ENCODE peak calls at places on chromosome 9, in four cellular contexts. One of them, this sample, is unnamed.
A peak's percentile ranks its signal among the peaks of the same experiment; 100 is the strongest.

GRCh38 chr9:133137451-133138231 is 16.6 kb upstream of the RALGDS start:
- DNase-seq in BE2C: no peak
- DNase-seq in neural crest cell: no peak
- DNase-seq in left colon: no peak
- DNase-seq in this sample: no peak

GRCh38 chr9:133046900-133047295 is 14.9 kb upstream of the CEL start:
- DNase-seq in BE2C: no peak
- DNase-seq in neural crest cell: no peak
- DNase-seq in left colon: no peak
- DNase-seq in this sample: no peak

GRCh38 chr9:93575706-93576295 is 583 bp upstream of the PHF2 start:
- DNase-seq in BE2C: no peak
- DNase-seq in neural crest cell: no peak
- DNase-seq in left colon: peak; percentile 70
- DNase-seq in this sample: no peak

GRCh38 chr9:27333241-27334052 is 36.5 kb upstream of the EQTN start:
- DNase-seq in BE2C: peak; percentile 46
- DNase-seq in neural crest cell: peak; percentile 77
- DNase-seq in left colon: peak; percentile 50
- DNase-seq in this sample: peak; percentile 75

GRCh38 chr9:124133752-124134151 is 122.2 kb downstream of the LHX2 start:
- DNase-seq in BE2C: peak; percentile 33
- DNase-seq in neural crest cell: peak; percentile 15
- DNase-seq in left colon: peak; percentile 76
- DNase-seq in this sample: no peak

GRCh38 chr9:133048595-133048994 is 13.2 kb upstream of the CEL start:
- DNase-seq in BE2C: peak; percentile 63
- DNase-seq in neural crest cell: no peak
- DNase-seq in left colon: peak; percentile 45
- DNase-seq in this sample: no peak

GRCh38 chr9:126809068-126809467 is 4.2 kb downstream of the ZBTB43 start:
- DNase-seq in BE2C: no peak
- DNase-seq in neural crest cell: no peak
- DNase-seq in left colon: no peak
- DNase-seq in this sample: no peak

GRCh38 chr9:135835131-135835530 is 72.2 kb downstream of the CAMSAP1 start:
- DNase-seq in BE2C: no peak
- DNase-seq in neural crest cell: no peak
- DNase-seq in left colon: no peak
- DNase-seq in this sample: no peak

GRCh38 chr9:91799113-91799735 is 150.8 kb downstream of the ROR2 start:
- DNase-seq in BE2C: no peak
- DNase-seq in neural crest cell: no peak
- DNase-seq in left colon: no peak
- DNase-seq in this sample: no peak

GRCh38 chr9:79116709-79117108 is 455.1 kb upstream of the TLE4 start:
- DNase-seq in BE2C: no peak
- DNase-seq in neural crest cell: no peak
- DNase-seq in left colon: no peak
- DNase-seq in this sample: no peak

GRCh38 chr9:29647451-29647850 is 2074.2 kb upstream of the C9orf72 start:
- DNase-seq in BE2C: no peak
- DNase-seq in neural crest cell: no peak
- DNase-seq in left colon: no peak
- DNase-seq in this sample: no peak

GRCh38 chr9:15512204-15512603 is 1.4 kb upstream of the PSIP1 start:
- DNase-seq in BE2C: no peak
- DNase-seq in neural crest cell: no peak
- DNase-seq in left colon: no peak
- DNase-seq in this sample: no peak

GRCh38 chr9:130426883-130427282 is 17.9 kb upstream of the ASS1 start:
- DNase-seq in BE2C: peak; percentile 54
- DNase-seq in neural crest cell: no peak
- DNase-seq in left colon: peak; percentile 58
- DNase-seq in this sample: no peak

This sample was measured in NCI-H774.